ENCODE peak calls at places on chromosomes 6 and 20, in six cellular contexts. M, X, Q, D, H and R are unnamed samples.

GRCh38 chr6:35419431-35419830 is 32.7 kb upstream of the FANCE start:
- DNase-seq in Q (peak; percentile 91), D (no peak), H (no peak), M (peak; percentile 71), X (no peak), R (no peak)

GRCh38 chr20:40339661-40340449 is 349.2 kb downstream of the MAFB start:
- DNase-seq in Q (no peak), H (no peak), D (no peak), M (no peak), X (peak; percentile 46), R (no peak)

GRCh38 chr20:17538517-17539170 is 7.5 kb upstream of the BFSP1 start:
- DNase-seq in M (peak; percentile 28), D (no peak), H (no peak), Q (no peak), X (no peak), R (no peak)

GRCh38 chr6:34953084-34954025 is 64.3 kb downstream of the ANKS1A start:
- DNase-seq in D (no peak), M (peak; percentile 79), H (no peak), Q (peak; percentile 76), X (no peak), R (no peak)

GRCh38 chr6:113833537-113833936 is 23.6 kb upstream of the MARCKS start:
- DNase-seq in D (no peak), M (peak; percentile 53), X (no peak), Q (peak; percentile 73), H (no peak), R (no peak)

GRCh38 chr6:1267057-1267732 is 44.7 kb upstream of the FOXQ1 start:
- DNase-seq in X (no peak), D (no peak), H (no peak), M (peak; percentile 36), Q (peak; percentile 49), R (no peak)

GRCh38 chr6:139903411-139904157 is 529.1 kb upstream of the CITED2 start:
- DNase-seq in H (no peak), X (no peak), D (no peak), Q (no peak), M (no peak), R (no peak)

GRCh38 chr20:35277531-35278395 is at the start of gene MMP24OS:
- DNase-seq in D (peak; percentile 85), M (peak; percentile 83), X (peak; percentile 92), H (peak; percentile 83), Q (peak; percentile 89), R (peak; percentile 84)

GRCh38 chr6:43274916-43275597 is 23.0 kb upstream of the SLC22A7 start:
- DNase-seq in Q (no peak), M (no peak), D (no peak), H (no peak), X (no peak), R (peak; percentile 9)

GRCh38 chr6:152330984-152331383 is 306.2 kb downstream of the SYNE1 start:
- DNase-seq in D (no peak), Q (no peak), X (no peak), M (no peak), H (no peak), R (no peak)

GRCh38 chr6:136113736-136114173 is 136.4 kb downstream of the MTFR2 start:
- DNase-seq in M (peak; percentile 83), D (no peak), X (peak; percentile 71), H (no peak), Q (peak; percentile 95), R (no peak)

GRCh38 chr6:20841806-20842205 is 307.5 kb downstream of the CDKAL1 start:
- DNase-seq in Q (no peak), D (no peak), H (no peak), M (no peak), X (no peak), R (no peak)

GRCh38 chr6:33905081-33905609 is 101.3 kb upstream of the MLN start:
- DNase-seq in X (no peak), D (no peak), M (no peak), H (peak; percentile 38), Q (no peak), R (peak; percentile 16)

GRCh38 chr6:44053760-44054556 is 73.3 kb downstream of the MRPL14 start:
- DNase-seq in Q (no peak), X (peak; percentile 66), D (no peak), H (no peak), M (peak; percentile 62), R (no peak)

GRCh38 chr6:36673882-36674281 is 4.6 kb upstream of the CDKN1A start:
- DNase-seq in Q (no peak), X (no peak), D (no peak), M (no peak), H (no peak), R (no peak)

GRCh38 chr6:79466222-79466834 is 70.9 kb downstream of the LCA5 start:
- DNase-seq in D (no peak), X (no peak), Q (peak; percentile 53), M (peak; percentile 51), H (no peak), R (no peak)

GRCh38 chr20:49675368-49676151 is 38.1 kb downstream of the B4GALT5 start:
- DNase-seq in X (no peak), D (no peak), Q (peak; percentile 49), M (no peak), H (no peak), R (no peak)

GRCh38 chr6:28974505-28974904 is 30.6 kb downstream of the ZNF311 start:
- DNase-seq in D (no peak), M (no peak), H (no peak), X (no peak), Q (no peak), R (no peak)

GRCh38 chr20:41046716-41047115 is 18.1 kb downstream of the TOP1 start:
- DNase-seq in X (no peak), M (peak; percentile 53), Q (peak; percentile 59), D (no peak), H (no peak), R (no peak)

GRCh38 chr6:110180228-110181008 is at the start of gene CDC40:
- DNase-seq in X (peak; percentile 74), Q (no peak), H (peak; percentile 38), M (no peak), D (peak; percentile 18), R (peak; percentile 53)

GRCh38 chr6:160279850-160280249 is 21.2 kb upstream of the SLC22A2 start:
- DNase-seq in D (no peak), M (no peak), H (no peak), Q (peak; percentile 36), X (no peak), R (no peak)

GRCh38 chr6:36752886-36753506 is 55.4 kb downstream of the RAB44 start:
- DNase-seq in M (no peak), Q (no peak), D (no peak), H (no peak), X (no peak), R (no peak)

GRCh38 chr6:91708534-91708933 is 1121.7 kb upstream of the MAP3K7 start:
- DNase-seq in M (no peak), H (no peak), X (no peak), Q (no peak), D (no peak), R (no peak)

GRCh38 chr6:35258858-35259193 is 709 bp upstream of the ZNF76 start:
- DNase-seq in Q (peak; percentile 67), H (peak; percentile 43), D (peak; percentile 13), M (peak; percentile 72), X (peak; percentile 53), R (peak; percentile 48)

GRCh38 chr20:45138451-45139300 is 14.4 kb upstream of the WFDC12 start:
- DNase-seq in H (peak; percentile 9), Q (peak; percentile 11), M (no peak), X (peak; percentile 36), D (peak; percentile 54), R (no peak)

GRCh38 chr6:28335564-28336283 is at the start of gene ZSCAN31:
- DNase-seq in D (peak; percentile 36), Q (peak; percentile 99), M (peak; percentile 99), X (peak; percentile 96), H (peak; percentile 78), R (peak; percentile 70)

GRCh38 chr20:36572701-36573102 is 695 bp upstream of the TGIF2 start:
- DNase-seq in X (no peak), Q (no peak), H (peak; percentile 55), D (peak; percentile 42), M (no peak), R (peak; percentile 44)

GRCh38 chr20:57835053-57835452 is 125.2 kb upstream of the PMEPA1 start:
- DNase-seq in X (no peak), D (no peak), Q (no peak), M (no peak), H (no peak), R (no peak)

GRCh38 chr20:52172392-52173047 is 19.1 kb downstream of the ZFP64 start:
- DNase-seq in H (no peak), D (no peak), Q (no peak), M (no peak), X (no peak), R (no peak)

GRCh38 chr6:126107475-126108121 is 121.3 kb downstream of the TRMT11 start:
- DNase-seq in D (no peak), Q (no peak), M (peak; percentile 37), H (no peak), X (no peak), R (no peak)

GRCh38 chr20:63858393-63859165 is 2.7 kb upstream of the ABHD16B start:
- DNase-seq in Q (peak; percentile 54), H (no peak), M (peak; percentile 80), X (peak; percentile 64), D (no peak), R (no peak)

GRCh38 chr6:7138111-7138510 is 30.4 kb downstream of the RREB1 start:
- DNase-seq in M (no peak), H (no peak), Q (no peak), D (no peak), X (no peak), R (no peak)

GRCh38 chr6:140854363-140854762 is 1278.4 kb upstream of the GJE1 start:
- DNase-seq in D (no peak), M (no peak), Q (peak; percentile 34), X (no peak), H (no peak), R (no peak)

GRCh38 chr6:152575621-152576150 is 61.5 kb downstream of the SYNE1 start:
- DNase-seq in H (no peak), M (peak; percentile 16), D (no peak), X (no peak), Q (peak; percentile 89), R (no peak)